ENCODE peak calls at places on chromosomes 16 and 17, in nine cellular contexts. U, V, L, Q, O, M, R, E and D are unnamed samples.
A peak's percentile ranks its signal among the peaks of the same experiment; 100 is the strongest.

GRCh38 chr16:27369806-27370205 is 32.2 kb upstream of the IL21R start:
- DNase-seq in Q (peak; percentile 43), M (no peak), L (no peak), E (no peak), U (no peak), O (no peak), R (no peak), V (peak; percentile 79), D (peak; percentile 21)

GRCh38 chr17:48392836-48393235 is 37.2 kb downstream of the SKAP1 start:
- DNase-seq in Q (no peak), U (no peak), L (no peak), E (no peak), V (no peak), M (no peak), O (no peak), R (no peak), D (no peak)

GRCh38 chr17:32852811-32853210 is 24.1 kb downstream of the MYO1D start:
- DNase-seq in E (no peak), V (no peak), R (no peak), L (no peak), O (no peak), Q (no peak), M (no peak), U (no peak), D (no peak)

GRCh38 chr17:35596072-35596471 is 8.9 kb downstream of the AP2B1 start:
- DNase-seq in M (no peak), V (no peak), Q (no peak), E (no peak), R (no peak), U (no peak), O (no peak), L (no peak), D (no peak)

GRCh38 chr17:78241277-78242023 is 10.0 kb downstream of the TMEM235 start:
- DNase-seq in R (no peak), Q (peak; percentile 96), M (no peak), V (peak; percentile 47), U (no peak), L (no peak), O (no peak), E (peak; percentile 69), D (peak; percentile 32)

GRCh38 chr17:69928586-69928985 is 146.4 kb upstream of the KCNJ16 start:
- DNase-seq in U (no peak), V (no peak), O (no peak), M (peak; percentile 7), R (no peak), E (no peak), Q (no peak), L (no peak), D (no peak)

GRCh38 chr17:6969323-6969726 is 26.5 kb upstream of the ALOX12 start:
- DNase-seq in E (no peak), Q (peak; percentile 12), M (no peak), V (no peak), O (no peak), L (no peak), R (no peak), U (no peak), D (no peak)

GRCh38 chr17:43608313-43608712 is 53.4 kb downstream of the MEOX1 start:
- DNase-seq in V (peak; percentile 70), L (no peak), O (no peak), Q (no peak), E (no peak), M (no peak), U (no peak), R (no peak), D (no peak)

GRCh38 chr17:1464186-1464585 is 8.2 kb upstream of the CRK start:
- DNase-seq in V (no peak), R (no peak), U (no peak), O (no peak), Q (no peak), E (no peak), M (no peak), L (no peak), D (no peak)

DNA sequence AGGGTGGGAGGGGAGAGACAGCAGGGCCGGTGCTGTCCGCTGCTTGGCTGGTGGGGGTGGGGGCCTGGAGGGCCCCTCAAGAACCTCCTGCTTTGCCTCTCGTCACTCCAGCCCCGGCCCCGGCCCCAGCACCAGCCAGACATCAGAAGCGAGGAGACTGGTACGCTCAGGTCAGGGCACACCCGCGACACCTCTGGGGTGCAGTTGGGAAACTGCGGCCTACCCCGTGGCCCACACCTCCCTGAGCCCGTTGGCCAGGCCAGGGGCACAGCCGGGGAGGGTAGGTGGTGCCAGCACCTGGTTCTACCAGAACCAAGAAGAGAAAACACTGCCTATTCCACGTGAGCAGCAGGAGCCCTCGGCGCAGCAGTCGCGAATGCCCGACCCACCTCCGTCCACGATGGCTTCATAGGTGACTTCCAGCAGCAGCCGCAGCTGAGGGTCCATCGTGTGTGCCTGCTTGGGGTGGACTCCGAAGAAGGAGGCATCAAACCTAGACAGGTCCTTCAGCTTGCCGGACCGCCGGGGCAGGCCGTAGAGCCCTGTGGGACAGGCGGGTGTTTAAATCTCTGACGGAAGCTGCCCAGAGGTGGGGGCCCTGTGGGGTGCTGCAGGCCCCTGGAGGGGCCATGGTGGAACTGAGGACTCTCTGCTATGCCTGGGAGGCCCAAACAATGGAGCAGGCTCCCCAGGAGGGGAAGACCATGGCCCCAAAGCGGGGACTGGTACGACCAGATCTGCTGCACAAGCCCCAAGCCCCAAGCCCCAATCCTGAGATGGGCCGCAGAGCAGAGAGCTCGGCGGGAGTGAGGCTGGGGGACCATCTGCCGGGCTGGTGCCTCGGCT is 2.9 kb downstream of the FASN start:
- DNase-seq in E (no peak), U (no peak), R (no peak), O (no peak), L (peak; percentile 48), V (no peak), M (no peak), Q (no peak), D (no peak)
- H3K4me3 ChIP-seq in E (no peak overlapping the region), U (no peak overlapping the region), R (no peak overlapping the region), O (no peak overlapping the region), L (no peak overlapping the region), V (no peak overlapping the region), M (no peak overlapping the region), Q (no peak overlapping the region), D (no peak overlapping the region)

DNA sequence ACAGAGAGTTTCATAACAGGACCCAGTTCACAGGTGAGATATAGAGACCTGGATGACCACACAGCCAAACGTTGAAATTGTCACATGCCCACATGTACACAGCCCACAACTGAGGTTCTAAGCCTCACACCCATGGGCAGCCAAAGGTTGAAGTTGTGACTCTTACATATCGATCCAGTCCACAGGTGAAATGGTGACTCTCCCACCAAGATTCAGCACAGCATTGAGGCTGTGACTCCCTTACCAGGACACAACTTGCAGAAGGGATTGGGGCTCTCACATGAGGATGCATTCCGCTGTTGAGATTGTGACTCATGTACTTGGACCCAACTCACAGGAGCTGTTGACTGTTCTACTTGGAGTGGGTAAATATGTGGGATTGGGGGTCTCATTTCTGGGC is 1836.4 kb downstream of the TP53TG3F start:
- DNase-seq in R (no peak), O (no peak), V (no peak), M (no peak), E (no peak), U (no peak), L (no peak), Q (no peak), D (no peak)
- H3K9me3 ChIP-seq in R (no peaks in the 10 kb centered on the region), O (peaks cover 7% of the 10 kb centered on the region), V (peaks cover 19% of the 10 kb centered on the region), M (no peaks in the 10 kb centered on the region), E (no peaks in the 10 kb centered on the region), U (no peaks in the 10 kb centered on the region), L (no peaks in the 10 kb centered on the region), Q (peaks cover 70% of the 10 kb centered on the region), D (peaks cover 18% of the 10 kb centered on the region)

GRCh38 chr17:39141294-39141693 is 10.1 kb downstream of the PLXDC1 start:
- DNase-seq in E (no peak), L (no peak), M (no peak), O (no peak), Q (no peak), U (no peak), R (no peak), V (no peak), D (no peak)

GRCh38 chr17:39139561-39139960 is 11.9 kb downstream of the PLXDC1 start:
- DNase-seq in R (no peak), L (no peak), Q (no peak), O (no peak), E (no peak), V (no peak), U (no peak), M (no peak), D (no peak)

GRCh38 chr17:39141915-39142664 is 9.3 kb downstream of the PLXDC1 start:
- DNase-seq in R (no peak), Q (no peak), O (no peak), M (no peak), V (no peak), L (no peak), E (no peak), U (no peak), D (no peak)

GRCh38 chr17:39139137-39139516 is 12.3 kb downstream of the PLXDC1 start:
- DNase-seq in E (peak; percentile 48), L (no peak), O (no peak), V (peak; percentile 92), Q (no peak), R (no peak), U (no peak), M (no peak), D (peak; percentile 68)

GRCh38 chr17:39138416-39139136 is 12.9 kb downstream of the PLXDC1 start:
- DNase-seq in U (no peak), E (no peak), V (no peak), M (no peak), Q (no peak), O (no peak), L (no peak), R (no peak), D (no peak)
- H3K4me3 ChIP-seq in U (no peak overlapping the region), E (no peak overlapping the region), V (no peak overlapping the region), M (no peak overlapping the region), Q (no peak overlapping the region), O (no peak overlapping the region), L (no peak overlapping the region), R (no peak overlapping the region), D (no peak overlapping the region)

GRCh38 chr17:17422641-17423040 is 54.2 kb upstream of the MED9 start:
- DNase-seq in U (no peak), R (no peak), O (no peak), V (no peak), Q (no peak), L (no peak), E (no peak), M (no peak), D (no peak)

GRCh38 chr17:17422217-17422610 is 54.6 kb upstream of the MED9 start:
- DNase-seq in O (no peak), L (no peak), U (no peak), M (no peak), E (no peak), R (no peak), V (no peak), Q (no peak), D (no peak)

GRCh38 chr17:17424552-17424951 is 52.2 kb upstream of the MED9 start:
- DNase-seq in L (no peak), V (no peak), R (no peak), U (no peak), E (no peak), Q (no peak), O (no peak), M (no peak), D (no peak)

GRCh38 chr17:17425005-17425404 is 51.8 kb upstream of the MED9 start:
- DNase-seq in L (no peak), Q (no peak), R (no peak), U (no peak), M (no peak), V (no peak), O (no peak), E (no peak), D (no peak)

DNA sequence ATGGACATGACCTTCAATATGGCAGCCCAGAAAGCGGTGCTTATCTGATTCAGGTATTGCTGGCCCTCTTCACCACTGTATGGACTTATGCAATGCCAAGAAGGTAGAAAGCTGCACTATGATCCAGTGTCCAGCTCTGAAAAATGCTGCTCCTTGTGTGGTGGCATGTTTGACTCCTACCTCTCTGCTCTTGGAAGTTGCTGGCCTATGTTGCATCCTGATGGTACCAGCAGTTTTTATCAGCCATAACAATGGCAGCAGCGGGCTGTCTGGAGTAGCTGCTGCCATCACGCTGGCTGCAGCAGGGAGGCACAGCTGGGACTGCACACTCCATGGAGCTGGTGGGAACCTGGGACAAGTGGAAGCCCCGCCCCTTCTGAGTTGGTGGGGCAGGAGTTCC is 53.1 kb upstream of the MED9 start:
- DNase-seq in L (no peak), E (no peak), U (no peak), M (no peak), V (no peak), O (no peak), R (no peak), Q (no peak), D (no peak)
- H3K9me3 ChIP-seq in L (no peaks in the 10 kb centered on the region), E (peaks cover 18% of the 10 kb centered on the region), U (no peaks in the 10 kb centered on the region), M (peaks cover 6% of the 10 kb centered on the region), V (peaks cover 7% of the 10 kb centered on the region), O (peaks cover 4% of the 10 kb centered on the region), R (no peaks in the 10 kb centered on the region), Q (peaks cover 12% of the 10 kb centered on the region), D (peaks cover 32% of the 10 kb centered on the region)